ENCODE peak calls at places on chromosomes 7 and 10, in seven cellular contexts. One of them, this sample, is unnamed.

GRCh38 chr7:30412810-30413504 is 65.6 kb downstream of the NOD1 start:
- DNase-seq in AG08395: peak
- DNase-seq in prostate gland: peak
- DNase-seq in GM20000: peak
- DNase-seq in kidney epithelial cell: peak
- DNase-seq in tibial artery: no peak
- DNase-seq in GM13976: peak
- DNase-seq in this sample: no peak

GRCh38 chr10:52951819-52952218 is 179.2 kb upstream of the MBL2 start:
- DNase-seq in GM20000: peak
- DNase-seq in prostate gland: peak
- DNase-seq in AG08395: no peak
- DNase-seq in tibial artery: no peak
- DNase-seq in GM13976: peak
- DNase-seq in kidney epithelial cell: no peak
- DNase-seq in this sample: no peak

GRCh38 chr10:51156913-51157312 is 82.6 kb downstream of the PRKG1 start:
- DNase-seq in GM13976: no peak
- DNase-seq in GM20000: no peak
- DNase-seq in tibial artery: no peak
- DNase-seq in prostate gland: no peak
- DNase-seq in AG08395: peak
- DNase-seq in kidney epithelial cell: no peak
- DNase-seq in this sample: no peak

GRCh38 chr7:142441074-142441403 is 183.2 kb upstream of the PRSS58 start:
- DNase-seq in prostate gland: no peak
- DNase-seq in kidney epithelial cell: no peak
- DNase-seq in GM20000: no peak
- DNase-seq in GM13976: no peak
- DNase-seq in tibial artery: no peak
- DNase-seq in AG08395: no peak
- DNase-seq in this sample: no peak

GRCh38 chr7:124992881-124993562 is 63.4 kb upstream of the POT1 start:
- DNase-seq in GM13976: no peak
- DNase-seq in AG08395: peak
- DNase-seq in tibial artery: peak
- DNase-seq in prostate gland: no peak
- DNase-seq in kidney epithelial cell: peak
- DNase-seq in GM20000: no peak
- DNase-seq in this sample: peak

GRCh38 chr7:100933735-100934134 is 15.6 kb upstream of the MUC3A start:
- DNase-seq in tibial artery: no peak
- DNase-seq in prostate gland: no peak
- DNase-seq in GM13976: no peak
- DNase-seq in GM20000: no peak
- DNase-seq in AG08395: no peak
- DNase-seq in kidney epithelial cell: no peak
- DNase-seq in this sample: no peak

GRCh38 chr10:104322416-104322782 is 15.9 kb downstream of the ITPRIP start:
- DNase-seq in AG08395: no peak
- DNase-seq in kidney epithelial cell: no peak
- DNase-seq in prostate gland: peak
- DNase-seq in GM20000: no peak
- DNase-seq in tibial artery: peak
- DNase-seq in GM13976: no peak
- DNase-seq in this sample: no peak

GRCh38 chr7:21767300-21767900 is 178.3 kb downstream of the CDCA7L start:
- DNase-seq in tibial artery: no peak
- DNase-seq in GM20000: peak
- DNase-seq in AG08395: peak
- DNase-seq in GM13976: peak
- DNase-seq in kidney epithelial cell: peak
- DNase-seq in prostate gland: peak
- DNase-seq in this sample: no peak

GRCh38 chr10:43223056-43223455 is 43.8 kb downstream of the RASGEF1A start:
- DNase-seq in prostate gland: no peak
- DNase-seq in GM20000: no peak
- DNase-seq in tibial artery: no peak
- DNase-seq in GM13976: no peak
- DNase-seq in AG08395: no peak
- DNase-seq in kidney epithelial cell: no peak
- DNase-seq in this sample: no peak

GRCh38 chr10:112307631-112308502 is 24.7 kb downstream of the TECTB start:
- DNase-seq in GM13976: peak
- DNase-seq in prostate gland: no peak
- DNase-seq in GM20000: peak
- DNase-seq in tibial artery: no peak
- DNase-seq in kidney epithelial cell: no peak
- DNase-seq in AG08395: peak
- DNase-seq in this sample: no peak

GRCh38 chr10:89332092-89332633 is 4.4 kb downstream of the IFIT3 start:
- DNase-seq in GM13976: peak
- DNase-seq in kidney epithelial cell: no peak
- DNase-seq in AG08395: peak
- DNase-seq in prostate gland: no peak
- DNase-seq in GM20000: peak
- DNase-seq in tibial artery: no peak
- DNase-seq in this sample: no peak

GRCh38 chr10:124494050-124494807 is 32.6 kb downstream of the LHPP start:
- DNase-seq in kidney epithelial cell: no peak
- DNase-seq in GM20000: no peak
- DNase-seq in GM13976: no peak
- DNase-seq in tibial artery: no peak
- DNase-seq in prostate gland: no peak
- DNase-seq in AG08395: no peak
- DNase-seq in this sample: peak

GRCh38 chr10:82251222-82251977 is 376.4 kb downstream of the NRG3 start:
- DNase-seq in kidney epithelial cell: no peak
- DNase-seq in GM20000: no peak
- DNase-seq in tibial artery: no peak
- DNase-seq in GM13976: no peak
- DNase-seq in AG08395: no peak
- DNase-seq in prostate gland: no peak
- DNase-seq in this sample: no peak

This sample was measured in aorta.